ENCODE peak calls at places on chromosomes 4 and X, in seven cellular contexts. One of them, this sample, is unnamed.

GRCh38 chr4:182382941-182383340 is 139.7 kb downstream of the TENM3 start:
- DNase-seq in fibroblast of mammary gland: no peak
- DNase-seq in A172: no peak
- DNase-seq in OCI-LY7: no peak
- DNase-seq in stimulated activated CD4-positive, alpha-beta T cell treated with anti-CD3 and anti-CD28 coated beads, TNF-alpha, amount 100 ng/mL, for 48 hours: no peak
- DNase-seq in H4: no peak
- DNase-seq in ecto neural progenitor cell: no peak
- DNase-seq in this sample: no peak

GRCh38 chr4:85209161-85209560 is 242.7 kb upstream of the WDFY3 start:
- DNase-seq in fibroblast of mammary gland: peak
- DNase-seq in A172: no peak
- DNase-seq in OCI-LY7: no peak
- DNase-seq in stimulated activated CD4-positive, alpha-beta T cell treated with anti-CD3 and anti-CD28 coated beads, TNF-alpha, amount 100 ng/mL, for 48 hours: no peak
- DNase-seq in H4: no peak
- DNase-seq in ecto neural progenitor cell: no peak
- DNase-seq in this sample: no peak

GRCh38 chrX:78313526-78313925 is 13.9 kb downstream of the CYSLTR1 start:
- DNase-seq in fibroblast of mammary gland: no peak
- DNase-seq in A172: no peak
- DNase-seq in OCI-LY7: no peak
- DNase-seq in stimulated activated CD4-positive, alpha-beta T cell treated with anti-CD3 and anti-CD28 coated beads, TNF-alpha, amount 100 ng/mL, for 48 hours: no peak
- DNase-seq in H4: no peak
- DNase-seq in ecto neural progenitor cell: no peak
- DNase-seq in this sample: no peak

GRCh38 chrX:46965125-46965758 is 53.0 kb downstream of the JADE3 start:
- DNase-seq in fibroblast of mammary gland: peak
- DNase-seq in A172: peak
- DNase-seq in OCI-LY7: no peak
- DNase-seq in stimulated activated CD4-positive, alpha-beta T cell treated with anti-CD3 and anti-CD28 coated beads, TNF-alpha, amount 100 ng/mL, for 48 hours: no peak
- DNase-seq in H4: peak
- DNase-seq in ecto neural progenitor cell: no peak
- DNase-seq in this sample: no peak

GRCh38 chrX:121283921-121284320 is 236.5 kb downstream of the GLUD2 start:
- DNase-seq in fibroblast of mammary gland: no peak
- DNase-seq in A172: no peak
- DNase-seq in OCI-LY7: no peak
- DNase-seq in stimulated activated CD4-positive, alpha-beta T cell treated with anti-CD3 and anti-CD28 coated beads, TNF-alpha, amount 100 ng/mL, for 48 hours: no peak
- DNase-seq in H4: no peak
- DNase-seq in ecto neural progenitor cell: no peak
- DNase-seq in this sample: no peak

GRCh38 chr4:169070071-169070894 is 60.2 kb upstream of the CBR4 start:
- DNase-seq in fibroblast of mammary gland: peak
- DNase-seq in A172: peak
- DNase-seq in OCI-LY7: no peak
- DNase-seq in stimulated activated CD4-positive, alpha-beta T cell treated with anti-CD3 and anti-CD28 coated beads, TNF-alpha, amount 100 ng/mL, for 48 hours: no peak
- DNase-seq in H4: peak
- DNase-seq in ecto neural progenitor cell: peak
- DNase-seq in this sample: no peak

GRCh38 chr4:93764647-93765246 is 63.8 kb upstream of the ATOH1 start:
- DNase-seq in fibroblast of mammary gland: peak
- DNase-seq in A172: peak
- DNase-seq in OCI-LY7: peak
- DNase-seq in stimulated activated CD4-positive, alpha-beta T cell treated with anti-CD3 and anti-CD28 coated beads, TNF-alpha, amount 100 ng/mL, for 48 hours: no peak
- DNase-seq in H4: peak
- DNase-seq in ecto neural progenitor cell: no peak
- DNase-seq in this sample: no peak

GRCh38 chr4:30396772-30397475 is 323.2 kb upstream of the PCDH7 start:
- DNase-seq in fibroblast of mammary gland: peak
- DNase-seq in A172: peak
- DNase-seq in OCI-LY7: no peak
- DNase-seq in stimulated activated CD4-positive, alpha-beta T cell treated with anti-CD3 and anti-CD28 coated beads, TNF-alpha, amount 100 ng/mL, for 48 hours: no peak
- DNase-seq in H4: no peak
- DNase-seq in ecto neural progenitor cell: no peak
- DNase-seq in this sample: no peak

GRCh38 chr4:144705861-144706590 is 60.1 kb downstream of the HHIP start:
- DNase-seq in fibroblast of mammary gland: no peak
- DNase-seq in A172: no peak
- DNase-seq in OCI-LY7: no peak
- DNase-seq in stimulated activated CD4-positive, alpha-beta T cell treated with anti-CD3 and anti-CD28 coated beads, TNF-alpha, amount 100 ng/mL, for 48 hours: no peak
- DNase-seq in H4: peak
- DNase-seq in ecto neural progenitor cell: no peak
- DNase-seq in this sample: no peak

GRCh38 chr4:3484057-3484973 is 21.2 kb downstream of the DOK7 start:
- DNase-seq in fibroblast of mammary gland: no peak
- DNase-seq in A172: peak
- DNase-seq in OCI-LY7: no peak
- DNase-seq in stimulated activated CD4-positive, alpha-beta T cell treated with anti-CD3 and anti-CD28 coated beads, TNF-alpha, amount 100 ng/mL, for 48 hours: no peak
- DNase-seq in H4: peak
- DNase-seq in ecto neural progenitor cell: no peak
- DNase-seq in this sample: no peak

GRCh38 chrX:134679644-134680043 is 21.4 kb upstream of the PLAC1 start:
- DNase-seq in fibroblast of mammary gland: no peak
- DNase-seq in A172: no peak
- DNase-seq in OCI-LY7: no peak
- DNase-seq in stimulated activated CD4-positive, alpha-beta T cell treated with anti-CD3 and anti-CD28 coated beads, TNF-alpha, amount 100 ng/mL, for 48 hours: no peak
- DNase-seq in H4: no peak
- DNase-seq in ecto neural progenitor cell: no peak
- DNase-seq in this sample: no peak

GRCh38 chr4:123462007-123462406 is 65.4 kb downstream of the SPRY1 start:
- DNase-seq in fibroblast of mammary gland: no peak
- DNase-seq in A172: no peak
- DNase-seq in OCI-LY7: no peak
- DNase-seq in stimulated activated CD4-positive, alpha-beta T cell treated with anti-CD3 and anti-CD28 coated beads, TNF-alpha, amount 100 ng/mL, for 48 hours: no peak
- DNase-seq in H4: no peak
- DNase-seq in ecto neural progenitor cell: no peak
- DNase-seq in this sample: no peak

GRCh38 chr4:129526812-129527211 is 430.9 kb downstream of the C4orf33 start:
- DNase-seq in fibroblast of mammary gland: peak
- DNase-seq in A172: peak
- DNase-seq in OCI-LY7: peak
- DNase-seq in stimulated activated CD4-positive, alpha-beta T cell treated with anti-CD3 and anti-CD28 coated beads, TNF-alpha, amount 100 ng/mL, for 48 hours: no peak
- DNase-seq in H4: no peak
- DNase-seq in ecto neural progenitor cell: no peak
- DNase-seq in this sample: no peak

GRCh38 chrX:41293269-41293668 is 40.7 kb upstream of the DDX3X start:
- DNase-seq in fibroblast of mammary gland: no peak
- DNase-seq in A172: no peak
- DNase-seq in OCI-LY7: peak
- DNase-seq in stimulated activated CD4-positive, alpha-beta T cell treated with anti-CD3 and anti-CD28 coated beads, TNF-alpha, amount 100 ng/mL, for 48 hours: no peak
- DNase-seq in H4: no peak
- DNase-seq in ecto neural progenitor cell: no peak
- DNase-seq in this sample: no peak

GRCh38 chr4:65336465-65336864 is 333.8 kb downstream of the EPHA5 start:
- DNase-seq in fibroblast of mammary gland: no peak
- DNase-seq in A172: no peak
- DNase-seq in OCI-LY7: no peak
- DNase-seq in stimulated activated CD4-positive, alpha-beta T cell treated with anti-CD3 and anti-CD28 coated beads, TNF-alpha, amount 100 ng/mL, for 48 hours: no peak
- DNase-seq in H4: no peak
- DNase-seq in ecto neural progenitor cell: no peak
- DNase-seq in this sample: no peak

GRCh38 chr4:92270908-92271307 is 32.9 kb upstream of the GRID2 start:
- DNase-seq in fibroblast of mammary gland: no peak
- DNase-seq in A172: peak
- DNase-seq in OCI-LY7: no peak
- DNase-seq in stimulated activated CD4-positive, alpha-beta T cell treated with anti-CD3 and anti-CD28 coated beads, TNF-alpha, amount 100 ng/mL, for 48 hours: no peak
- DNase-seq in H4: peak
- DNase-seq in ecto neural progenitor cell: no peak
- DNase-seq in this sample: no peak

GRCh38 chrX:7145454-7145853 is 2.1 kb upstream of the STS start:
- DNase-seq in fibroblast of mammary gland: no peak
- DNase-seq in A172: no peak
- DNase-seq in OCI-LY7: no peak
- DNase-seq in stimulated activated CD4-positive, alpha-beta T cell treated with anti-CD3 and anti-CD28 coated beads, TNF-alpha, amount 100 ng/mL, for 48 hours: no peak
- DNase-seq in H4: no peak
- DNase-seq in ecto neural progenitor cell: no peak
- DNase-seq in this sample: no peak

GRCh38 chr4:38860788-38861424 is 4.3 kb upstream of the TLR6 start:
- DNase-seq in fibroblast of mammary gland: peak
- DNase-seq in A172: peak
- DNase-seq in OCI-LY7: peak
- DNase-seq in stimulated activated CD4-positive, alpha-beta T cell treated with anti-CD3 and anti-CD28 coated beads, TNF-alpha, amount 100 ng/mL, for 48 hours: peak
- DNase-seq in H4: peak
- DNase-seq in ecto neural progenitor cell: peak
- DNase-seq in this sample: no peak

GRCh38 chrX:109785053-109785452 is 52.0 kb upstream of the ACSL4 start:
- DNase-seq in fibroblast of mammary gland: no peak
- DNase-seq in A172: no peak
- DNase-seq in OCI-LY7: no peak
- DNase-seq in stimulated activated CD4-positive, alpha-beta T cell treated with anti-CD3 and anti-CD28 coated beads, TNF-alpha, amount 100 ng/mL, for 48 hours: no peak
- DNase-seq in H4: no peak
- DNase-seq in ecto neural progenitor cell: no peak
- DNase-seq in this sample: no peak

GRCh38 chrX:110871839-110872238 is 76.2 kb upstream of the CHRDL1 start:
- DNase-seq in fibroblast of mammary gland: no peak
- DNase-seq in A172: no peak
- DNase-seq in OCI-LY7: no peak
- DNase-seq in stimulated activated CD4-positive, alpha-beta T cell treated with anti-CD3 and anti-CD28 coated beads, TNF-alpha, amount 100 ng/mL, for 48 hours: no peak
- DNase-seq in H4: no peak
- DNase-seq in ecto neural progenitor cell: no peak
- DNase-seq in this sample: no peak

GRCh38 chrX:19344207-19344534 is 444 bp downstream of the PDHA1 start:
- DNase-seq in fibroblast of mammary gland: no peak
- DNase-seq in A172: no peak
- DNase-seq in OCI-LY7: no peak
- DNase-seq in stimulated activated CD4-positive, alpha-beta T cell treated with anti-CD3 and anti-CD28 coated beads, TNF-alpha, amount 100 ng/mL, for 48 hours: no peak
- DNase-seq in H4: no peak
- DNase-seq in ecto neural progenitor cell: no peak
- DNase-seq in this sample: no peak

GRCh38 chrX:134746379-134746723 is 88.1 kb upstream of the PLAC1 start:
- DNase-seq in fibroblast of mammary gland: no peak
- DNase-seq in A172: no peak
- DNase-seq in OCI-LY7: no peak
- DNase-seq in stimulated activated CD4-positive, alpha-beta T cell treated with anti-CD3 and anti-CD28 coated beads, TNF-alpha, amount 100 ng/mL, for 48 hours: no peak
- DNase-seq in H4: no peak
- DNase-seq in ecto neural progenitor cell: no peak
- DNase-seq in this sample: no peak

GRCh38 chr4:147590249-147590920 is 26.8 kb upstream of the TMEM184C start:
- DNase-seq in fibroblast of mammary gland: peak
- DNase-seq in A172: peak
- DNase-seq in OCI-LY7: peak
- DNase-seq in stimulated activated CD4-positive, alpha-beta T cell treated with anti-CD3 and anti-CD28 coated beads, TNF-alpha, amount 100 ng/mL, for 48 hours: peak
- DNase-seq in H4: peak
- DNase-seq in ecto neural progenitor cell: peak
- DNase-seq in this sample: peak

GRCh38 chr4:153207561-153207960 is 3.3 kb downstream of the TRIM2 start:
- DNase-seq in fibroblast of mammary gland: peak
- DNase-seq in A172: peak
- DNase-seq in OCI-LY7: no peak
- DNase-seq in stimulated activated CD4-positive, alpha-beta T cell treated with anti-CD3 and anti-CD28 coated beads, TNF-alpha, amount 100 ng/mL, for 48 hours: no peak
- DNase-seq in H4: no peak
- DNase-seq in ecto neural progenitor cell: peak
- DNase-seq in this sample: no peak

GRCh38 chr4:125200556-125200955 is 114.2 kb upstream of the FAT4 start:
- DNase-seq in fibroblast of mammary gland: no peak
- DNase-seq in A172: no peak
- DNase-seq in OCI-LY7: no peak
- DNase-seq in stimulated activated CD4-positive, alpha-beta T cell treated with anti-CD3 and anti-CD28 coated beads, TNF-alpha, amount 100 ng/mL, for 48 hours: no peak
- DNase-seq in H4: no peak
- DNase-seq in ecto neural progenitor cell: no peak
- DNase-seq in this sample: no peak

GRCh38 chr4:183517781-183518180 is 12.9 kb downstream of the ING2 start:
- DNase-seq in fibroblast of mammary gland: no peak
- DNase-seq in A172: no peak
- DNase-seq in OCI-LY7: no peak
- DNase-seq in stimulated activated CD4-positive, alpha-beta T cell treated with anti-CD3 and anti-CD28 coated beads, TNF-alpha, amount 100 ng/mL, for 48 hours: no peak
- DNase-seq in H4: no peak
- DNase-seq in ecto neural progenitor cell: no peak
- DNase-seq in this sample: no peak

GRCh38 chr4:54005475-54005874 is 58.9 kb downstream of the CHIC2 start:
- DNase-seq in fibroblast of mammary gland: peak
- DNase-seq in A172: no peak
- DNase-seq in OCI-LY7: no peak
- DNase-seq in stimulated activated CD4-positive, alpha-beta T cell treated with anti-CD3 and anti-CD28 coated beads, TNF-alpha, amount 100 ng/mL, for 48 hours: no peak
- DNase-seq in H4: no peak
- DNase-seq in ecto neural progenitor cell: no peak
- DNase-seq in this sample: no peak

GRCh38 chrX:42797646-42798045 is 19.7 kb upstream of the PPP1R2C start:
- DNase-seq in fibroblast of mammary gland: peak
- DNase-seq in A172: peak
- DNase-seq in OCI-LY7: no peak
- DNase-seq in stimulated activated CD4-positive, alpha-beta T cell treated with anti-CD3 and anti-CD28 coated beads, TNF-alpha, amount 100 ng/mL, for 48 hours: no peak
- DNase-seq in H4: peak
- DNase-seq in ecto neural progenitor cell: no peak
- DNase-seq in this sample: no peak

GRCh38 chr4:144861471-144861870 is 215.5 kb downstream of the HHIP start:
- DNase-seq in fibroblast of mammary gland: no peak
- DNase-seq in A172: no peak
- DNase-seq in OCI-LY7: no peak
- DNase-seq in stimulated activated CD4-positive, alpha-beta T cell treated with anti-CD3 and anti-CD28 coated beads, TNF-alpha, amount 100 ng/mL, for 48 hours: no peak
- DNase-seq in H4: no peak
- DNase-seq in ecto neural progenitor cell: no peak
- DNase-seq in this sample: no peak

GRCh38 chr4:41442818-41443217 is 95.1 kb upstream of the LIMCH1 start:
- DNase-seq in fibroblast of mammary gland: no peak
- DNase-seq in A172: no peak
- DNase-seq in OCI-LY7: no peak
- DNase-seq in stimulated activated CD4-positive, alpha-beta T cell treated with anti-CD3 and anti-CD28 coated beads, TNF-alpha, amount 100 ng/mL, for 48 hours: no peak
- DNase-seq in H4: peak
- DNase-seq in ecto neural progenitor cell: no peak
- DNase-seq in this sample: peak

GRCh38 chr4:31085736-31086135 is 365.6 kb downstream of the PCDH7 start:
- DNase-seq in fibroblast of mammary gland: no peak
- DNase-seq in A172: no peak
- DNase-seq in OCI-LY7: no peak
- DNase-seq in stimulated activated CD4-positive, alpha-beta T cell treated with anti-CD3 and anti-CD28 coated beads, TNF-alpha, amount 100 ng/mL, for 48 hours: no peak
- DNase-seq in H4: no peak
- DNase-seq in ecto neural progenitor cell: no peak
- DNase-seq in this sample: no peak

GRCh38 chrX:38916801-38917200 is 115.5 kb downstream of the MID1IP1 start:
- DNase-seq in fibroblast of mammary gland: no peak
- DNase-seq in A172: no peak
- DNase-seq in OCI-LY7: no peak
- DNase-seq in stimulated activated CD4-positive, alpha-beta T cell treated with anti-CD3 and anti-CD28 coated beads, TNF-alpha, amount 100 ng/mL, for 48 hours: no peak
- DNase-seq in H4: no peak
- DNase-seq in ecto neural progenitor cell: no peak
- DNase-seq in this sample: no peak